ENCODE peak calls at places on chromosomes 7 and 10, in seven cellular contexts. C is kidney; F is pancreas; T is fibroblast of lung; E is gastrocnemius medialis; M is SK-N-SH; R is CD8-positive, alpha-beta T cell. Y is an unnamed sample. For H3K4me1, the result is how much of the 10 kb centered on the place peaks cover.

GRCh38 chr7:129828989-129829676 is 123.6 kb downstream of the UBE2H start:
- DNase-seq in C (no peak), F (no peak), T (no peak), E (no peak), M (no peak), R (no peak), Y (no peak)

GRCh38 chr10:69351589-69351988 is 65.1 kb downstream of the TACR2 start:
- DNase-seq in C (no peak), F (no peak), T (no peak), E (no peak), M (no peak), R (no peak), Y (no peak)

GRCh38 chr7:47351233-47352154 is 230.4 kb downstream of the TNS3 start:
- DNase-seq in C (no peak), F (no peak), T (no peak), E (no peak), M (no peak), R (no peak), Y (peak)

GRCh38 chr7:83475403-83475802 is 173.5 kb downstream of the SEMA3E start:
- DNase-seq in C (no peak), F (no peak), T (no peak), E (no peak), M (no peak), R (no peak), Y (no peak)

GRCh38 chr7:92402920-92403759 is 44.1 kb upstream of the GATAD1 start:
- DNase-seq in C (no peak), F (no peak), T (peak), E (no peak), M (no peak), R (no peak), Y (no peak)

GRCh38 chr7:89607797-89608196 is 546.5 kb upstream of the STEAP1 start:
- DNase-seq in C (no peak), F (no peak), T (no peak), E (no peak), M (no peak), R (peak), Y (no peak)

GRCh38 chr7:21092923-21093702 is 306.4 kb upstream of the SP8 start:
- DNase-seq in C (no peak), F (no peak), T (no peak), E (no peak), M (no peak), R (no peak), Y (no peak)

GRCh38 chr10:112295853-112296830 is 12.9 kb downstream of the TECTB start:
- DNase-seq in C (no peak), F (no peak), T (no peak), E (peak), M (peak), R (no peak), Y (no peak)

GRCh38 chr7:67346876-67347275 is 350.2 kb downstream of the TYW1 start:
- DNase-seq in C (no peak), F (no peak), T (no peak), E (no peak), M (no peak), R (no peak), Y (no peak)

GRCh38 chr10:85646312-85646711 is 720.3 kb downstream of the GRID1 start:
- DNase-seq in C (no peak), F (no peak), T (peak), E (no peak), M (no peak), R (no peak), Y (no peak)

GRCh38 chr10:107619124-107619523 is 454.6 kb upstream of the SORCS1 start:
- DNase-seq in C (no peak), F (no peak), T (no peak), E (no peak), M (no peak), R (no peak), Y (no peak)

GRCh38 chr10:73840056-73840402 is 28.6 kb upstream of the NDST2 start:
- DNase-seq in C (no peak), F (no peak), T (no peak), E (no peak), M (no peak), R (no peak), Y (no peak)

GRCh38 chr10:84196941-84197340 is 2.6 kb downstream of the CDHR1 start:
- DNase-seq in C (no peak), F (no peak), T (no peak), E (no peak), M (no peak), R (no peak), Y (peak)

GRCh38 chr10:113091921-113092320 is 141.9 kb downstream of the TCF7L2 start:
- DNase-seq in C (no peak), F (no peak), T (no peak), E (no peak), M (no peak), R (no peak), Y (no peak)

GRCh38 chr10:106551501-106551900 is 613.0 kb downstream of the SORCS1 start:
- DNase-seq in C (no peak), F (no peak), T (no peak), E (no peak), M (no peak), R (no peak), Y (no peak)

GRCh38 chr10:106557951-106558733 is 606.4 kb downstream of the SORCS1 start:
- DNase-seq in C (no peak), F (no peak), T (peak), E (no peak), M (no peak), R (no peak), Y (no peak)

GRCh38 chr10:106557053-106557452 is 607.5 kb downstream of the SORCS1 start:
- DNase-seq in C (no peak), F (no peak), T (peak), E (no peak), M (no peak), R (no peak), Y (no peak)

GRCh38 chr10:106559442-106559841 is 605.1 kb downstream of the SORCS1 start:
- DNase-seq in C (no peak), F (no peak), T (peak), E (no peak), M (no peak), R (no peak), Y (no peak)

DNA sequence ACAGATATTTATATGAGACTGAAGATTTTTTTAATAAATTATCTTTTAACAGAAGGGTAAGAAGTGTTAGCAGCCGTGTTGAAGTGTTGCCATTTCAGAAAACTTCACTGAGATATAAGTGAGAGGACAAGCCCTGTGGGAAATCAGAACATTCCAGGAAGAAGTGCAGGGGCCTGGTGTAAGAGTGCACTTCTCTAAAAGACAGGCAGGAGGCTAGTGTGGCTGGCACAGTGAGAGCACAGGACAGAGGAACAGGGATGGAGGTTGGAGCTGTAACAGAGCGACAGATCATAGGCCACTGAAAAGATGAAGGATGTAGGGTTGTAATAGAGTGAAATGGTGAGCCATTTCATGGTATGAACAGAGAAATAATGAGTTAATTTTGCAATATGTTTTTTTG is 608.9 kb downstream of the SORCS1 start:
- DNase-seq in C (no peak), F (no peak), T (no peak), E (no peak), M (no peak), R (no peak), Y (no peak)
- H3K4me1 ChIP-seq in C (under half), F (under half), T (under half), E (under half), M (under half), R (under half), Y (under half)

GRCh38 chr10:42987575-42987974 is 89.3 kb upstream of the RET start:
- DNase-seq in C (no peak), F (no peak), T (no peak), E (no peak), M (no peak), R (no peak), Y (no peak)

GRCh38 chr10:42987121-42987541 is 89.7 kb upstream of the RET start:
- DNase-seq in C (no peak), F (no peak), T (no peak), E (no peak), M (no peak), R (peak), Y (peak)

GRCh38 chr10:42989481-42989921 is 87.4 kb upstream of the RET start:
- DNase-seq in C (no peak), F (no peak), T (no peak), E (no peak), M (no peak), R (no peak), Y (peak)

GRCh38 chr10:42988517-42989395 is 88.1 kb upstream of the RET start:
- DNase-seq in C (peak), F (no peak), T (no peak), E (no peak), M (peak), R (no peak), Y (peak)

GRCh38 chr10:42988069-42988468 is 88.8 kb upstream of the RET start:
- DNase-seq in C (no peak), F (no peak), T (no peak), E (no peak), M (peak), R (no peak), Y (no peak)
- H3K4me1 ChIP-seq in C (under half), F (under half), T (under half), E (under half), M (under half), R (under half), Y (under half)

GRCh38 chr10:80503584-80504157 is 34.0 kb upstream of the SH2D4B start:
- DNase-seq in C (no peak), F (no peak), T (no peak), E (no peak), M (no peak), R (no peak), Y (no peak)
- H3K4me1 ChIP-seq in C (half or more), F (under half), T (under half), E (under half), M (half or more), R (half or more), Y (half or more)

GRCh38 chr10:32321016-32321631 is 25.8 kb downstream of the EPC1 start:
- DNase-seq in C (no peak), F (no peak), T (no peak), E (no peak), M (no peak), R (no peak), Y (no peak)

GRCh38 chr10:32317795-32318194 is 29.2 kb downstream of the EPC1 start:
- DNase-seq in C (no peak), F (no peak), T (no peak), E (no peak), M (no peak), R (no peak), Y (no peak)

GRCh38 chr10:32314588-32314987 is 32.4 kb downstream of the EPC1 start:
- DNase-seq in C (no peak), F (no peak), T (no peak), E (no peak), M (peak), R (no peak), Y (no peak)

GRCh38 chr10:32315426-32315825 is 31.5 kb downstream of the EPC1 start:
- DNase-seq in C (no peak), F (no peak), T (peak), E (no peak), M (no peak), R (no peak), Y (no peak)

DNA sequence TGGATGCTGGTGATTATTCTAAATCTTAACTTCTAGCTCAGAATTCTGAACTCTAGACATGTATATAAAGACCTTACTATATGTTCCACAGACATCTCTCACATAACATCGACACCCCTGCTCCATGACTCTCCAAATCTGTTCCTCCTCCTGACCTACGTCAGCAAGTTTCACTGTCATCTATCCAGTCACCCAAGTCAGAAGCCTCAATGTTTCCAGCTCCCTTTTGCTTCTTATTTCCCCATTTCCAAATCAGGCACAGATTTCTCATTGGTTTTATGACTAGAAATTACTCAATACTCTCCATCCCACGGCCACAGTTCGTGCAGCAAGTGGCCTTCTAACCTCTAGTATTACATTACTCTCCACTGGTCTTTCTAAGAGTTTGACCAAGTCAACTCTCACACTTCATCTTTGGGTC is 28.5 kb downstream of the EPC1 start:
- DNase-seq in C (no peak), F (no peak), T (no peak), E (peak), M (no peak), R (no peak), Y (no peak)
- H3K4me1 ChIP-seq in C (under half), F (under half), T (under half), E (half or more), M (under half), R (half or more), Y (half or more)